ENCODE peak calls at places on chromosomes 4 and X, in six cellular contexts. R is adrenal gland, N is uterus, U is left lung, W is cardiac muscle cell, I is right atrium auricular region. H is an unnamed sample.

GRCh38 chrX:154378059-154378798 is 866 bp upstream of the EMD start:
- DNase-seq in U (peak), N (peak), W (peak), R (peak), I (no peak), H (no peak)

GRCh38 chrX:40326186-40326965 is 228.6 kb upstream of the BCOR start:
- DNase-seq in U (no peak), R (no peak), I (no peak), W (no peak), N (no peak), H (peak)

GRCh38 chr4:6282247-6282646 is 12.6 kb downstream of the WFS1 start:
- DNase-seq in U (no peak), R (no peak), I (no peak), N (no peak), W (peak), H (no peak)

GRCh38 chrX:13472975-13473665 is 96.3 kb upstream of the EGFL6 start:
- DNase-seq in U (no peak), I (no peak), N (no peak), W (peak), R (no peak), H (no peak)

GRCh38 chr4:2047031-2047660 is 12.0 kb upstream of the NAT8L start:
- DNase-seq in U (peak), I (no peak), R (no peak), N (no peak), W (no peak), H (no peak)

GRCh38 chrX:112834016-112834855 is 6.4 kb downstream of the AMOT start:
- DNase-seq in R (no peak), W (peak), U (no peak), N (no peak), I (no peak), H (no peak)

GRCh38 chr4:4424499-4425115 is 37.7 kb downstream of the NSG1 start:
- DNase-seq in W (no peak), R (no peak), I (peak), N (peak), U (no peak), H (no peak)

GRCh38 chr4:48197643-48198237 is 63.7 kb upstream of the TXK start:
- DNase-seq in U (no peak), R (no peak), N (no peak), W (no peak), I (no peak), H (no peak)

GRCh38 chr4:118835896-118836762 is at the start of gene SEC24D:
- DNase-seq in U (peak), N (peak), I (peak), R (peak), W (peak), H (peak)

GRCh38 chr4:123390846-123391456 is 5.6 kb upstream of the SPRY1 start:
- DNase-seq in U (no peak), I (no peak), N (no peak), W (peak), R (no peak), H (no peak)

GRCh38 chr4:137650051-137650450 is 117.8 kb upstream of the PCDH18 start:
- DNase-seq in R (no peak), U (no peak), I (no peak), N (no peak), W (no peak), H (no peak)

GRCh38 chr4:97103252-97103651 is 1040.0 kb downstream of the STPG2 start:
- DNase-seq in N (no peak), R (no peak), I (no peak), W (no peak), U (no peak), H (no peak)

GRCh38 chr4:149999485-150000074 is 78.7 kb upstream of the DCLK2 start:
- DNase-seq in U (no peak), I (no peak), R (peak), N (peak), W (peak), H (no peak)

GRCh38 chr4:141548791-141549190 is 87.6 kb upstream of the IL15 start:
- DNase-seq in U (no peak), W (no peak), N (no peak), I (no peak), R (no peak), H (no peak)

GRCh38 chr4:54005475-54005874 is 58.9 kb downstream of the CHIC2 start:
- DNase-seq in U (no peak), I (no peak), R (no peak), N (no peak), W (peak), H (no peak)

GRCh38 chr4:125200556-125200955 is 114.2 kb upstream of the FAT4 start:
- DNase-seq in U (no peak), W (no peak), R (no peak), N (no peak), I (no peak), H (no peak)

GRCh38 chr4:38025665-38026064 is 65.5 kb downstream of the PTTG2 start:
- DNase-seq in R (no peak), W (no peak), I (no peak), N (no peak), U (no peak), H (no peak)

GRCh38 chrX:154797006-154797405 is 8.3 kb downstream of the MPP1 start:
- DNase-seq in U (no peak), I (no peak), W (peak), N (no peak), R (no peak), H (no peak)

GRCh38 chr4:139214039-139214534 is 37.1 kb upstream of the ELF2 start:
- DNase-seq in W (no peak), N (no peak), U (peak), I (no peak), R (peak), H (no peak)

GRCh38 chr4:73765296-73765695 is 24.9 kb downstream of the CXCL8 start:
- DNase-seq in W (no peak), N (no peak), I (no peak), R (no peak), U (no peak), H (no peak)

GRCh38 chr4:184892999-184893398 is 67.2 kb upstream of the ACSL1 start:
- DNase-seq in W (no peak), R (no peak), U (no peak), I (no peak), N (no peak), H (no peak)

GRCh38 chr4:11847161-11847560 is 418.5 kb upstream of the HS3ST1 start:
- DNase-seq in W (peak), R (no peak), I (no peak), U (no peak), N (no peak), H (no peak)

GRCh38 chr4:22515145-22515887 is 550 bp downstream of the ADGRA3 start:
- DNase-seq in U (peak), W (peak), I (peak), N (peak), R (peak), H (peak)

GRCh38 chrX:13059269-13059668 is 14.8 kb upstream of the FAM9C start:
- DNase-seq in N (no peak), W (no peak), R (no peak), I (no peak), U (no peak), H (no peak)

GRCh38 chr4:75892508-75892907 is 9.7 kb downstream of the PPEF2 start:
- DNase-seq in U (no peak), R (no peak), I (no peak), W (no peak), N (no peak), H (no peak)

GRCh38 chr4:110620352-110621327 is 2.2 kb downstream of the PITX2 start:
- DNase-seq in I (no peak), U (no peak), N (no peak), R (no peak), W (peak), H (peak)

GRCh38 chrX:9646471-9647038 is 119.1 kb downstream of the GPR143 start:
- DNase-seq in R (no peak), I (no peak), N (no peak), W (peak), U (no peak), H (no peak)

GRCh38 chr4:40289366-40290188 is 45.6 kb upstream of the CHRNA9 start:
- DNase-seq in I (no peak), W (no peak), R (no peak), N (no peak), U (no peak), H (no peak)

GRCh38 chr4:42159271-42160001 is 7.0 kb upstream of the BEND4 start:
- DNase-seq in N (no peak), R (no peak), U (no peak), W (no peak), I (no peak), H (no peak)

GRCh38 chrX:148700021-148700420 is 199.6 kb downstream of the AFF2 start:
- DNase-seq in N (no peak), U (no peak), R (no peak), W (no peak), I (no peak), H (no peak)

GRCh38 chr4:121938282-121939092 is 13.4 kb downstream of the TRPC3 start:
- DNase-seq in R (no peak), U (no peak), I (no peak), N (no peak), W (no peak), H (no peak)

GRCh38 chrX:111168314-111168713 is 72.3 kb downstream of the PAK3 start:
- DNase-seq in W (peak), I (no peak), N (no peak), R (no peak), U (no peak), H (no peak)

GRCh38 chrX:10158279-10158939 is 1.6 kb downstream of the CLCN4 start:
- DNase-seq in I (no peak), R (no peak), W (no peak), U (no peak), N (peak), H (no peak)

GRCh38 chr4:178836865-178837264 is 1394.6 kb upstream of the AGA start:
- DNase-seq in N (no peak), W (no peak), U (no peak), R (no peak), I (no peak), H (no peak)

GRCh38 chr4:53313510-53313909 is 52.4 kb downstream of the SCFD2 start:
- DNase-seq in I (no peak), R (no peak), W (peak), U (no peak), N (no peak), H (no peak)

GRCh38 chr4:6963139-6963611 is 53.5 kb downstream of the TBC1D14 start:
- DNase-seq in I (peak), R (peak), U (no peak), N (no peak), W (no peak), H (no peak)

GRCh38 chrX:152905081-152905420 is 7.2 kb downstream of the ZNF185 start:
- DNase-seq in W (no peak), R (peak), N (no peak), U (no peak), I (no peak), H (no peak)

GRCh38 chr4:168636506-168637176 is 139.8 kb downstream of the PALLD start:
- DNase-seq in I (no peak), U (no peak), N (no peak), W (peak), R (no peak), H (no peak)

GRCh38 chr4:39664828-39665731 is 26.4 kb upstream of the SMIM14 start:
- DNase-seq in R (no peak), I (no peak), N (no peak), W (peak), U (no peak), H (no peak)

DNA sequence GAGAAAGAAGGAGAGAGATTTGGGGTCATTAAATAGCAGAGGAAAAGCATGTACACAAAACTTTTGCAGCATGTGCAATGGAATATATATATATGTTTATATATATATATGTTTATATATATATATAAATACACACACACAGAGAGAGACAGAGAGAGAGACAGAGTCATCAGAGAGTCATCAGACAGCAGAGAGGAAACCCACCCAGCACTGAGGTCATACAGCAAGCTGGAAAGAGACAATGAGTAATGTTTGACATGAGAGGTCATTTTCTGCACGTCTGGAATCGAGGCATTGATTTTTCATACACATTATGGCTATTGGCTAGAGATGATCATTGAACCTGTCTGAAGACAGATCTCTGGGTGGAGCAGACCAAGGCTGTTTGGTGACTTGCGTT is 48.9 kb upstream of the SHOX start:
- DNase-seq in R (no peak), I (no peak), U (no peak), N (no peak), W (no peak), H (no peak)
- TF ChIP-seq CTCF in R (no peak), I (no peak), U (no peak), N (no peak), W (no peak), H (no peak)

DNA sequence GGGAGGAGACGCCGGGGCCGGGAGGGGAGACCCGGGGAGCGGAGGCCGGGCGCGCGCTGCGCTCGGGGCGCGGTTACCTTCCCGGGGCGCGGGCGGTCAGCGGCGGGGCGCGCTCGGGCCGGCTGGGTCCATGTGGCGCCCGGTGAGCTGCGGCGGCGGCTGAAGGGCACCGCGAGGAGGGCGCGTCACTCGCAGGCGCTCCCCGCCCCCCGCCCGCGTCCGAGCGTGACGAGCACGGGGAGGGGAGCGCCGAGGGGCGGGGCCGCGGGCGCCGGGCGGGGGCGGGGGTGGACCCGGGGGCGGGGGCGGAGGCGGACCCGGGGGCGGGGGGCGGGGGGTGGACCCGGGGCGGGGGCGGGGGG is at the start of gene CPLX1:
- DNase-seq in N (no peak), U (no peak), W (no peak), I (no peak), R (peak), H (no peak)
- H3K4me3 ChIP-seq in N (no peak), U (no peak), W (peak), I (peak), R (peak), H (peak)

DNA sequence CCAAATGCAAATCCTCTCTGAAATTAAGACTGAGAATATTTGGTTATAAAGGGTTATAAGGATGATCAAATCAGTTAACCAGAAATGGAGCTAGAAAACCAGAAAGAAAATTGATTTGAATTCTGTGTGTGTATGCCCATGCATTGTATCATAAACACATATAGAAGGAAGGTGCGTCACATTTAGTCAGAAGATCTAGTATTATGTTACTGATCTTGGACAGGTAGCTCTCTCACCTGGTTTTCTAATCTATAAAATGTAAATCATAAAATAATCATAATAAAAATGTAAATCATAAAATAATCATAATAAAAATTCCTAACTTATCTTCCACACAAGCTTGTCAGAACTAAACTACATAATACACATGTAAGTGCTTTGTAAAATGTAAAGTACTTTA is 78.8 kb downstream of the BMP3 start:
- DNase-seq in I (no peak), R (no peak), W (no peak), U (no peak), N (no peak), H (no peak)
- H3K27ac ChIP-seq in I (no peak), R (no peak), W (no peak), U (no peak), N (no peak), H (no peak)

DNA sequence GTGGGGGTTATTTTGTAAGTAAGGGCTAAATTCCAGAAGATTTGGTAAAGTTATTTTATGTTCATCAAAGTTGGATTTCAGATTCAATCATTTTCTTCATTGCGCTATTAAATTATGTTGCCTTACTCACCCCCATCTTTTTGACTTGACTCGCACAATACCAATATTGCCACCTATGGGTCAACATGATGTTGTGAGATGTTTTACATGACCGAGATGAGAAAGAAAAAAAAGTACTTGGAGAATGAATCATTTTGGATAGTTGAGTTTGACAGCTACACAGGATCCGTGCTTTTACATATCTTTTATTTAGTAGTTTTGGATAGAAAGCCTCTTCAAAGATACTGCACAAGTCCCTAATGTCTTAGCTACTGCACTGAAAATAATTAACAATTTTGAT is 224.2 kb upstream of the EMCN start:
- DNase-seq in R (no peak), I (no peak), U (no peak), W (peak), N (no peak), H (no peak)
- TF ChIP-seq CTCF in R (peak), I (no peak), U (peak), W (peak), N (no peak), H (no peak)